ENCODE peak calls at places on chromosomes 12 and 14, in five cellular contexts. F is AG10803; V is naive thymus-derived CD4-positive, alpha-beta T cell; P is H9; R is stimulated activated CD8-positive, alpha-beta memory T cell treated with anti-CD3 and anti-CD28 coated beads, Interleukin-4, amount 100 ng/mL, for 1 hour. D is an unnamed sample.

GRCh38 chr12:127809236-127809635 is 457.7 kb upstream of the TMEM132C start:
- DNase-seq in F (peak), V (no peak), P (no peak), R (no peak), D (no peak)

GRCh38 chr12:82456633-82457032 is 98.3 kb downstream of the METTL25 start:
- DNase-seq in F (no peak), V (no peak), P (no peak), R (no peak), D (no peak)

GRCh38 chr14:29724991-29725390 is 202.7 kb downstream of the PRKD1 start:
- DNase-seq in F (no peak), V (no peak), P (peak), R (no peak), D (no peak)

GRCh38 chr12:73418541-73418940 is 1119.1 kb upstream of the ATXN7L3B start:
- DNase-seq in F (no peak), V (no peak), P (no peak), R (no peak), D (no peak)

GRCh38 chr12:103800252-103800771 is 40.7 kb downstream of the NT5DC3 start:
- DNase-seq in F (peak), V (no peak), P (no peak), R (no peak), D (no peak)

GRCh38 chr14:76918751-76919421 is 92.7 kb downstream of the LRRC74A start:
- DNase-seq in F (peak), V (no peak), P (peak), R (no peak), D (no peak)

GRCh38 chr14:25121342-25122129 is 71.6 kb upstream of the STXBP6 start:
- DNase-seq in F (peak), V (no peak), P (no peak), R (no peak), D (no peak)

GRCh38 chr12:7433276-7433822 is 10.6 kb downstream of the CD163L1 start:
- DNase-seq in F (peak), V (no peak), P (no peak), R (no peak), D (no peak)

GRCh38 chr12:59649203-59649602 is 53.4 kb downstream of the SLC16A7 start:
- DNase-seq in F (peak), V (no peak), P (no peak), R (no peak), D (no peak)

GRCh38 chr12:124511259-124511985 is 56.0 kb downstream of the NCOR2 start:
- DNase-seq in F (no peak), V (no peak), P (no peak), R (no peak), D (no peak)

GRCh38 chr12:8088574-8088973 is 6.5 kb downstream of the NECAP1 start:
- DNase-seq in F (no peak), V (no peak), P (no peak), R (no peak), D (no peak)

GRCh38 chr14:104871145-104871655 is 6.1 kb downstream of the CEP170B start:
- DNase-seq in F (no peak), V (no peak), P (no peak), R (no peak), D (no peak)

GRCh38 chr12:91628656-91629055 is 446.0 kb upstream of the DCN start:
- DNase-seq in F (peak), V (no peak), P (no peak), R (no peak), D (no peak)

GRCh38 chr14:47438650-47439140 is 236.7 kb downstream of the MDGA2 start:
- DNase-seq in F (no peak), V (no peak), P (no peak), R (no peak), D (no peak)

GRCh38 chr12:89895591-89895990 is 187.0 kb upstream of the ATP2B1 start:
- DNase-seq in F (no peak), V (no peak), P (no peak), R (no peak), D (no peak)

GRCh38 chr14:100065942-100066574 is 836 bp downstream of the EVL start:
- DNase-seq in F (no peak), V (no peak), P (no peak), R (no peak), D (no peak)

GRCh38 chr14:72962829-72963312 is 36.6 kb downstream of the DCAF4 start:
- DNase-seq in F (peak), V (no peak), P (peak), R (no peak), D (no peak)

GRCh38 chr12:102433304-102433703 is 47.1 kb downstream of the IGF1 start:
- DNase-seq in F (peak), V (no peak), P (no peak), R (no peak), D (no peak)